ENCODE peak calls at places on chromosomes 7 and 10, in six cellular contexts. K, I, A, G, H and V are unnamed samples.

GRCh38 chr7:1677206-1678069 is 7.4 kb downstream of the ELFN1 start:
- DNase-seq in K (no peak), I (no peak), A (no peak), G (no peak), H (no peak), V (no peak)

GRCh38 chr10:48905311-48905710 is 34.3 kb downstream of the LRRC18 start:
- DNase-seq in K (no peak), I (no peak), A (no peak), G (no peak), H (no peak), V (no peak)

GRCh38 chr10:80205478-80206276 is at the start of gene ANXA11:
- DNase-seq in K (peak), I (peak), A (peak), G (no peak), H (peak), V (peak)

GRCh38 chr10:72831696-72832355 is 61.7 kb upstream of the OIT3 start:
- DNase-seq in K (no peak), I (no peak), A (no peak), G (no peak), H (no peak), V (no peak)

GRCh38 chr7:131338990-131339389 is 11.3 kb downstream of the MKLN1 start:
- DNase-seq in K (no peak), I (no peak), A (no peak), G (no peak), H (no peak), V (no peak)

GRCh38 chr7:43721193-43721806 is 8.0 kb downstream of the COA1 start:
- DNase-seq in K (no peak), I (peak), A (no peak), G (no peak), H (no peak), V (no peak)

GRCh38 chr7:124349443-124349842 is 316.6 kb upstream of the TMEM229A start:
- DNase-seq in K (no peak), I (no peak), A (no peak), G (no peak), H (no peak), V (no peak)

GRCh38 chr7:76423666-76424412 is 911 bp upstream of the ZP3 start:
- DNase-seq in K (no peak), I (peak), A (no peak), G (no peak), H (no peak), V (no peak)

GRCh38 chr7:120994512-120995363 is 6.2 kb downstream of the CPED1 start:
- DNase-seq in K (no peak), I (no peak), A (no peak), G (no peak), H (no peak), V (no peak)
- H3K4me3 ChIP-seq in K (no peak), I (no peak), A (no peak), G (no peak), H (no peak), V (no peak)

DNA sequence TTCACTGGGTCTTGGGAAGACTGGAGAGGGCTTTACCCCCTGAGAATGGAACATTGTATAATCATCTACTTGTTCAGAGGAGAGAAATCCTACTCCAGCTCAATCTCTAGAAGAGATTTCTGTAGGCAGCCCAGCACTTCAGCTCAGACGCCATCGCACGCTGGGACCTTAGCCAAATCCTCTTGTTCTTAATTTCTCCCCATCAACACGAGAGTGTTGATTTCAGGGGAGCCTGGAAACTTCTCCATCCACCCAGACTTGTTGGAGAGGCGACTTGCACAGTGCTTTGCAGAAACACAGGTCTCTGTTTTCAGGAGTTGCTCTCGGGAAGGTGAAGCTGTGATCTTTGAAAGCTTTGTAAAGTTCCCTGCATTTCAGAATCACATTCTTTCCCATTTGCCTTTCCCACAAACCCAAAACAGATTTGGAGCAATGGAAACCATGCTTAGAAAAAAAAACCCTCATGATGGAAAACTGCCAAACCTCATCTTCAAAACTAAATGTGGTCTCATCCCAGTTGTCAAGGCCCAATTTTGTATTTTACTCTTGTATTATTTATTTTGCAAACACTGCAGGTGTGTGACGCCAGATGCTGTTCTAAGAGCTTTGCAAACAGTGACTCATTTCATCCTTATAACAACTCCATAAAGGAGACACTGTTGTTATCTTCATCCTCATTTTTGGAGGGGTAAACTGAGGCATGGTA is 60.9 kb downstream of the CALML3 start:
- DNase-seq in K (no peak), I (peak), A (no peak), G (no peak), H (no peak), V (no peak)
- H3K27ac ChIP-seq in K (no peak), I (no peak), A (no peak), G (peak), H (no peak), V (no peak)

GRCh38 chr10:32379950-32380547 is 33.1 kb upstream of the EPC1 start:
- DNase-seq in K (no peak), I (no peak), A (no peak), G (no peak), H (no peak), V (no peak)
- H3K4me3 ChIP-seq in K (no peak), I (no peak), A (no peak), G (no peak), H (no peak), V (no peak)

DNA sequence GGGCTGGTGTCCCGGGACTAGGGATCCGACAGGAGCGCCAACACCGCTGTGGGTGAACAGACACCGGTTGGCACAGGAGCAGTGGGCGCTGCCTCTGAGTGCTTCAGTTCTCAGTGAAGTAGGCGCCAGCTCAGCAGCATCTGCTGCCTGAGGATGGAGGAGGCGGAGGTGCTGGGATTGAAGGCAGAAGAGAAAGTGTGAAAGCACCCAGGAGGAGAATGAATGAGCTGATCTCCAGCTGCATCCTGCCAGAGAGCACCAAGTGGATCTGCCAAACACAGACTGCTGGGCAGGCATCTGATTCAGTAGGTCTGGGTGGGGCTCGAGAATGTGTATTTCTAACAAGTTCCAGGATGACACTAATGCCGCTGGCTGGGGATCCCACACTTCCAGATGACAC is 74.5 kb downstream of the LANCL2 start:
- DNase-seq in K (no peak), I (peak), A (no peak), G (no peak), H (no peak), V (no peak)
- H3K27ac ChIP-seq in K (no peak), I (no peak), A (no peak), G (no peak), H (no peak), V (no peak)

GRCh38 chr7:129843365-129843898 is 109.3 kb downstream of the UBE2H start:
- DNase-seq in K (no peak), I (no peak), A (no peak), G (no peak), H (no peak), V (no peak)
- H3K4me3 ChIP-seq in K (no peak), I (no peak), A (no peak), G (no peak), H (no peak), V (no peak)

GRCh38 chr7:17185690-17186070 is 112.8 kb upstream of the AHR start:
- DNase-seq in K (no peak), I (peak), A (no peak), G (no peak), H (no peak), V (no peak)
- H3K27ac ChIP-seq in K (no peak), I (no peak), A (no peak), G (no peak), H (no peak), V (peak)

DNA sequence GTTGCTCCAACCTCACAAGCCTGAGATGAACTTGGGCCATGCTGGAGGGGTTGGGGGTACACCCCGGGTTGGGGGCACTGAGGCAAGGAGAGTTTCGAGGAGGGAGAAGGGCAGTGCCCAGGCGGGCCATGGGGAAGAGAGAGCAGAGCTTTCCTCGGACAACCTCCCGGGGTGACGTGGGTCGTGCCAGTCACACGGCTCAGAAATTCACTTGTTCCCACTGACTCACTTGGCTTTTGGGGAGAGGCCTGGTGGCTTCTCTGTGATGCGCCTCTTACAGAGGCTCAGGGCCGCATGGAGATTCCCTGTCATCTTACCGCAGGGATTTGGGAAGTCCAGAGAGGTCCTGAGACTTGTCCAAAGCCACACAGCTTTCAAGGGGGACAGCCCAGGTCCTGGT is 2.9 kb downstream of the LAT2 start:
- DNase-seq in K (no peak), I (no peak), A (no peak), G (no peak), H (no peak), V (no peak)
- H3K4me3 ChIP-seq in K (no peak), I (no peak), A (no peak), G (no peak), H (no peak), V (no peak)

GRCh38 chr10:102652170-102652926 is 8.1 kb downstream of the TRIM8 start:
- DNase-seq in K (no peak), I (no peak), A (no peak), G (no peak), H (peak), V (no peak)
- H3K27ac ChIP-seq in K (peak), I (no peak), A (peak), G (peak), H (no peak), V (no peak)

GRCh38 chr10:119688033-119688508 is 36.9 kb downstream of the BAG3 start:
- DNase-seq in K (no peak), I (no peak), A (no peak), G (no peak), H (no peak), V (no peak)
- H3K4me3 ChIP-seq in K (no peak), I (no peak), A (no peak), G (no peak), H (no peak), V (no peak)